ENCODE peak calls at places on chromosome 13, in ten cellular contexts. A is neural crest cell, F is GM12865, B is ascending aorta, K is fibroblast of villous mesenchyme, C is WTC11, Z is lower leg skin, G is uterus, D is lung, O is astrocyte of the spinal cord. X is an unnamed sample.

GRCh38 chr13:78993792-78994191 is 334.8 kb upstream of the OBI1 start:
- DNase-seq in A (no peak), F (no peak), B (no peak), K (no peak), C (no peak), Z (no peak), G (no peak), D (no peak), O (no peak), X (no peak)

GRCh38 chr13:42649761-42650289 is 75.9 kb downstream of the TNFSF11 start:
- DNase-seq in A (no peak), F (no peak), B (no peak), K (no peak), C (no peak), Z (no peak), G (no peak), D (no peak), O (no peak), X (no peak)

GRCh38 chr13:93861818-93862217 is 617.7 kb downstream of the DCT start:
- DNase-seq in A (no peak), F (no peak), B (no peak), K (peak; percentile 90), C (no peak), Z (no peak), G (no peak), D (no peak), O (peak; percentile 59), X (no peak)

GRCh38 chr13:111278711-111279110 is 41.7 kb upstream of the TEX29 start:
- DNase-seq in A (no peak), F (no peak), B (no peak), K (no peak), C (no peak), Z (no peak), G (no peak), D (no peak), O (no peak), X (no peak)

GRCh38 chr13:35598233-35598632 is 121.7 kb upstream of the MAB21L1 start:
- DNase-seq in A (no peak), F (no peak), B (no peak), K (no peak), C (no peak), Z (no peak), G (no peak), D (no peak), O (peak; percentile 22), X (no peak)

GRCh38 chr13:46866150-46866549 is 30.7 kb downstream of the HTR2A start:
- DNase-seq in A (peak; percentile 11), F (peak; percentile 49), B (no peak), K (peak; percentile 90), C (peak; percentile 22), Z (no peak), G (peak; percentile 15), D (peak; percentile 85), O (peak; percentile 20), X (peak; percentile 52)

GRCh38 chr13:97372929-97373328 is 61.0 kb upstream of the RAP2A start:
- DNase-seq in A (no peak), F (no peak), B (no peak), K (peak; percentile 16), C (no peak), Z (no peak), G (no peak), D (no peak), O (no peak), X (no peak)

GRCh38 chr13:38656699-38657098 is 30.2 kb upstream of the FREM2 start:
- DNase-seq in A (no peak), F (no peak), B (no peak), K (no peak), C (no peak), Z (no peak), G (no peak), D (no peak), O (no peak), X (no peak)

GRCh38 chr13:75480691-75481175 is 1.2 kb downstream of the TBC1D4 start:
- DNase-seq in A (peak; percentile 39), F (peak; percentile 76), B (peak; percentile 64), K (peak; percentile 56), C (peak; percentile 58), Z (peak; percentile 88), G (peak; percentile 31), D (peak; percentile 77), O (peak; percentile 58), X (no peak)

GRCh38 chr13:28094311-28094710 is 6.1 kb downstream of the FLT3 start:
- DNase-seq in A (no peak), F (no peak), B (no peak), K (no peak), C (no peak), Z (no peak), G (no peak), D (no peak), O (no peak), X (no peak)

GRCh38 chr13:45328661-45329105 is 12.3 kb downstream of the TPT1 start:
- DNase-seq in A (no peak), F (no peak), B (no peak), K (peak; percentile 93), C (no peak), Z (no peak), G (no peak), D (no peak), O (peak; percentile 73), X (no peak)

GRCh38 chr13:33487575-33488243 is 202.2 kb upstream of the STARD13 start:
- DNase-seq in A (no peak), F (peak; percentile 57), B (peak; percentile 65), K (peak; percentile 65), C (no peak), Z (no peak), G (peak; percentile 19), D (no peak), O (peak; percentile 37), X (no peak)

GRCh38 chr13:50691176-50691681 is 152.3 kb downstream of the DLEU7 start:
- DNase-seq in A (no peak), F (no peak), B (no peak), K (peak; percentile 60), C (no peak), Z (no peak), G (no peak), D (no peak), O (no peak), X (no peak)

GRCh38 chr13:75636339-75637095 is 387 bp downstream of the LMO7 start:
- DNase-seq in A (no peak), F (peak; percentile 65), B (peak; percentile 69), K (peak; percentile 58), C (peak; percentile 57), Z (no peak), G (peak; percentile 16), D (no peak), O (peak; percentile 72), X (peak; percentile 49)

GRCh38 chr13:40064154-40064713 is 408.8 kb downstream of the COG6 start:
- DNase-seq in A (no peak), F (no peak), B (no peak), K (no peak), C (no peak), Z (no peak), G (no peak), D (no peak), O (no peak), X (no peak)

GRCh38 chr13:33606692-33607091 is 211.3 kb upstream of the RFC3 start:
- DNase-seq in A (peak; percentile 18), F (no peak), B (no peak), K (peak; percentile 36), C (peak; percentile 23), Z (no peak), G (no peak), D (no peak), O (peak; percentile 12), X (no peak)

GRCh38 chr13:79741006-79741405 is 260.1 kb downstream of the NDFIP2 start:
- DNase-seq in A (no peak), F (no peak), B (no peak), K (peak; percentile 93), C (no peak), Z (no peak), G (no peak), D (no peak), O (peak; percentile 52), X (no peak)

GRCh38 chr13:32023698-32024097 is 7.9 kb upstream of the FRY start:
- DNase-seq in A (no peak), F (no peak), B (no peak), K (no peak), C (no peak), Z (no peak), G (no peak), D (no peak), O (no peak), X (no peak)
- TF ChIP-seq CTCF in A (peak; percentile 36), F (no peak), B (no peak), K (peak; percentile 31), C (no peak), Z (no peak), G (no peak), D (no peak), O (peak; percentile 31), X (peak; percentile 56)

GRCh38 chr13:113862766-113863510 is 938 bp downstream of the GAS6 start:
- DNase-seq in A (no peak), F (peak; percentile 46), B (no peak), K (peak; percentile 51), C (peak; percentile 55), Z (peak; percentile 92), G (no peak), D (no peak), O (peak; percentile 32), X (no peak)
- TF ChIP-seq CTCF in A (no peak), F (no peak), B (no peak), K (no peak), C (no peak), Z (no peak), G (no peak), D (no peak), O (no peak), X (no peak)

GRCh38 chr13:24745516-24745860 is 18.5 kb upstream of the RNF17 start:
- DNase-seq in A (no peak), F (no peak), B (no peak), K (no peak), C (peak; percentile 28), Z (peak; percentile 79), G (no peak), D (no peak), O (no peak), X (no peak)

GRCh38 chr13:24747248-24748151 is 16.5 kb upstream of the RNF17 start:
- DNase-seq in A (no peak), F (peak; percentile 78), B (no peak), K (peak; percentile 16), C (peak; percentile 61), Z (peak; percentile 76), G (no peak), D (no peak), O (peak; percentile 13), X (no peak)

GRCh38 chr13:24744247-24744646 is 19.7 kb upstream of the RNF17 start:
- DNase-seq in A (no peak), F (no peak), B (no peak), K (no peak), C (no peak), Z (peak; percentile 74), G (no peak), D (no peak), O (no peak), X (no peak)

GRCh38 chr13:24745861-24746617 is 17.9 kb upstream of the RNF17 start:
- DNase-seq in A (no peak), F (peak; percentile 55), B (no peak), K (no peak), C (peak; percentile 32), Z (peak; percentile 61), G (no peak), D (no peak), O (peak; percentile 5), X (no peak)

GRCh38 chr13:24746618-24747247 is 17.2 kb upstream of the RNF17 start:
- DNase-seq in A (peak; percentile 47), F (peak; percentile 59), B (no peak), K (peak; percentile 10), C (peak; percentile 63), Z (peak; percentile 82), G (no peak), D (no peak), O (peak; percentile 5), X (no peak)
- TF ChIP-seq CTCF in A (peak; percentile 48), F (peak; percentile 46), B (no peak), K (peak; percentile 8), C (no peak), Z (no peak), G (no peak), D (no peak), O (no peak), X (no peak)

GRCh38 chr13:99995503-99996176 is 14.1 kb downstream of the ZIC2 start:
- DNase-seq in A (no peak), F (no peak), B (peak; percentile 22), K (peak; percentile 15), C (no peak), Z (no peak), G (no peak), D (no peak), O (peak; percentile 75), X (no peak)
- TF ChIP-seq CTCF in A (no peak), F (no peak), B (no peak), K (no peak), C (no peak), Z (no peak), G (no peak), D (no peak), O (no peak), X (no peak)